ENCODE peak calls at places on chromosome 15, in seven cellular contexts. B is AG09309; F is CD4-positive, alpha-beta T cell; A is MM.1S; Z is fibroblast of the aortic adventitia; J is fibroblast of lung; V is kidney. Q is an unnamed sample.

GRCh38 chr15:43948691-43949325 is 122.0 kb downstream of the WDR76 start:
- DNase-seq in A (peak), J (no peak), Z (no peak), V (no peak), B (no peak), F (no peak), Q (no peak)

GRCh38 chr15:69604050-69604378 is 151.4 kb downstream of the RPLP1 start:
- DNase-seq in V (no peak), J (no peak), F (no peak), A (no peak), B (no peak), Z (no peak), Q (no peak)

GRCh38 chr15:101439285-101439919 is 50.1 kb downstream of the PCSK6 start:
- DNase-seq in F (no peak), B (no peak), Z (peak), J (peak), V (peak), A (no peak), Q (no peak)

GRCh38 chr15:70248116-70249025 is 150.7 kb upstream of the TLE3 start:
- DNase-seq in A (peak), Z (no peak), V (peak), B (no peak), F (no peak), J (no peak), Q (no peak)

GRCh38 chr15:81184188-81184587 is 12.5 kb upstream of the IL16 start:
- DNase-seq in V (no peak), F (no peak), A (no peak), J (peak), Z (no peak), B (peak), Q (no peak)

GRCh38 chr15:25706176-25706970 is 156.8 kb downstream of the ATP10A start:
- DNase-seq in A (no peak), Z (no peak), F (no peak), B (no peak), V (no peak), J (no peak), Q (no peak)

GRCh38 chr15:66224946-66225345 is 28.6 kb downstream of the MEGF11 start:
- DNase-seq in J (no peak), A (no peak), B (no peak), F (no peak), V (no peak), Z (no peak), Q (no peak)

GRCh38 chr15:65930134-65930533 is 60.8 kb downstream of the RAB11A start:
- DNase-seq in F (no peak), J (no peak), B (no peak), A (no peak), V (no peak), Z (no peak), Q (no peak)

GRCh38 chr15:29125382-29126207 is 144.0 kb downstream of the NSMCE3 start:
- DNase-seq in J (no peak), V (peak), A (no peak), Z (no peak), F (no peak), B (no peak), Q (no peak)

GRCh38 chr15:91555307-91555706 is 298.2 kb upstream of the SLCO3A1 start:
- DNase-seq in B (no peak), A (no peak), J (no peak), F (no peak), Z (no peak), V (no peak), Q (no peak)

GRCh38 chr15:93420050-93420452 is 331.0 kb upstream of the RGMA start:
- DNase-seq in Z (no peak), A (no peak), V (no peak), J (no peak), F (no peak), B (no peak), Q (peak)

GRCh38 chr15:99076555-99077308 is 28.1 kb upstream of the SYNM start:
- DNase-seq in V (no peak), B (peak), F (peak), Z (peak), J (peak), A (peak), Q (peak)

GRCh38 chr15:45200799-45201556 is 13.2 kb upstream of the SHF start:
- DNase-seq in F (peak), B (peak), Z (peak), A (peak), V (peak), J (peak), Q (peak)

GRCh38 chr15:29859981-29860745 is 37.9 kb upstream of the TJP1 start:
- DNase-seq in A (no peak), F (no peak), B (peak), V (no peak), Z (peak), J (peak), Q (peak)

GRCh38 chr15:78991476-78991875 is 46.6 kb upstream of the CTSH start:
- DNase-seq in A (no peak), V (no peak), Z (no peak), J (peak), B (no peak), F (no peak), Q (no peak)

GRCh38 chr15:45378913-45379262 is 544 bp upstream of the GATM start:
- DNase-seq in J (no peak), B (no peak), Z (peak), V (no peak), A (no peak), F (no peak), Q (no peak)

GRCh38 chr15:22887157-22887951 is 48.9 kb downstream of the NIPA2 start:
- DNase-seq in B (peak), A (no peak), F (no peak), Z (peak), V (no peak), J (peak), Q (peak)

GRCh38 chr15:67750371-67750770 is 74.9 kb upstream of the SKOR1 start:
- DNase-seq in V (no peak), F (no peak), B (no peak), J (no peak), Z (no peak), A (no peak), Q (peak)

GRCh38 chr15:29815000-29815704 is 7.1 kb downstream of the TJP1 start:
- DNase-seq in A (no peak), V (no peak), J (peak), B (no peak), Z (peak), F (no peak), Q (peak)

GRCh38 chr15:99755692-99756409 is 22.6 kb upstream of the LYSMD4 start:
- DNase-seq in J (peak), A (peak), F (peak), B (peak), V (no peak), Z (peak), Q (peak)

GRCh38 chr15:32671339-32672325 is 30.1 kb downstream of the SCG5 start:
- DNase-seq in Z (no peak), B (peak), F (no peak), J (no peak), A (no peak), V (no peak), Q (no peak)

GRCh38 chr15:31340047-31340446 is 13.4 kb downstream of the KLF13 start:
- DNase-seq in J (no peak), Z (no peak), V (no peak), A (no peak), B (no peak), F (no peak), Q (no peak)

GRCh38 chr15:27686376-27686775 is 412.7 kb downstream of the OCA2 start:
- DNase-seq in F (no peak), V (no peak), B (no peak), A (no peak), Z (no peak), J (peak), Q (no peak)

GRCh38 chr15:72358532-72359180 is 17.2 kb downstream of the HEXA start:
- DNase-seq in V (peak), B (peak), Z (peak), A (no peak), J (peak), F (no peak), Q (peak)

GRCh38 chr15:49225572-49226281 is 55.7 kb downstream of the GALK2 start:
- DNase-seq in A (no peak), V (no peak), B (no peak), F (no peak), J (peak), Z (peak), Q (peak)
- TF ChIP-seq CTCF in A (peak), V (peak), B (no peak), F (no peak), J (no peak), Z (no peak), Q (no peak)

GRCh38 chr15:86624261-86625036 is 544.8 kb downstream of the AGBL1 start:
- DNase-seq in V (peak), Z (peak), B (peak), A (peak), J (peak), F (peak), Q (peak)
- TF ChIP-seq CTCF in V (peak), Z (peak), B (peak), A (peak), J (peak), F (no peak), Q (peak)

DNA sequence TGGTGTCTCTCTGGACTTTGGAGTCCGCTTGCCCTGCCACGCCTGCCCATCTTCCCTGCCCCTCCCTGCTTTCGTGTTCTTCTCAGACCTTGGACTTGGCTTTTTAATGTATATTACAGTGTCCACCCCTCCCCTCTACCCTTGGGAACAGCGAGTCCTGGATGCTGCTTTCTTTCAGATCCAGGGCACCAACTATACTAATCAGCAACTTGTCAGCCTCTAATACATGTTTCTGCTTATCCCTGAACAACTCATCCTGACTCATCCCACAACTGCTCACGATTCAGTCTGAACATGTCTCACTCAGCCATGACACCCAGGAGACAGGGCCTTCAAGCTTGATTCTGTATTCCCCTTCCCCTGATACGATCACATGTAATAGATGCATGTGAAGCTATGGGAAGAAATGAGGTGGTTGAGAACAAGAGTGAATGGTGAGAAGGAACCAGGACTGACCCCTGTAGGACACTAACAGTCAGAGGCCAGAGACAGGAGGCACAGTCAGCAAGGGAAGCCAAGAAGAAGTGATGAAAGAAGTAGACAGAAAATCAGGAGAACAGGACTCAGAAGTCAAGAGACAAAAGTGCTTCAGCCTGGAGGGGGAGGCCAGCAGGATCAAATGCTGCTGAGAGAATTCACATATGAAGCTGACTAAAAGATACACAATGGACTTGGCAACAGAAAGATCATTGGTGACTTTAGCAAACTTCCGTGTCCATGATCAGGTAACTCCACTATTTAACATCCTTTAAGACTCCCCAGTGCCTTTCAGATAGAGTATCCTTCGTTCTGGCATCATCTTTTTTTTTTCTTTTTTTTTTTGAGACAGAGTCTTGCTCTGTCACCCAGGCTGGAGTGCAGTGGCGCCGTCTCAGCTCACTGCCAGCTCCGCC is 35.4 kb downstream of the BCL2L10 start:
- DNase-seq in A (no peak), F (no peak), Z (peak), B (no peak), V (no peak), J (peak), Q (peak)
- TF ChIP-seq CTCF in A (no peak), F (no peak), Z (peak), B (peak), V (no peak), J (peak), Q (no peak)

GRCh38 chr15:37678124-37678523 is 256.3 kb upstream of the TMCO5A start:
- DNase-seq in F (no peak), J (no peak), A (no peak), Z (no peak), B (no peak), V (no peak), Q (no peak)

GRCh38 chr15:37679627-37680026 is 254.8 kb upstream of the TMCO5A start:
- DNase-seq in J (no peak), A (peak), Z (no peak), F (no peak), B (no peak), V (no peak), Q (no peak)

DNA sequence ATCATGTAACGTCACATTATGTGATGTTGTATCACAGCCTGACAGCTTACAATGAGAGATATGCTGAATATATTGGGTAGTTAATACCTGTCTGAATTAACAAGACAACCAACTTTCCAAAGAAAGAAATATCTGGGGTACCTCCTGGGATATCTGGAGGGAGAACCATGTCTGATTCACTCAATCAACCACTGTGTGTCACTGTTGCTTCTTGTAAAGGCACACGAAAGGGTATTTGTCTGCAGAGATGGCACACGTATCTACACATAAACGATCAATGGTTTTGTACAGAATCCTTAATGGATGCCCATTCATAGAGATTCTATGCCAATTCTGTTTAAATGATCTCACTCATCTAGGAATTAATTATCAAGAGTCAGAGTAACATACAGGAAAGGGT is 252.1 kb upstream of the TMCO5A start:
- DNase-seq in F (no peak), Z (peak), V (no peak), A (no peak), J (peak), B (no peak), Q (peak)
- TF ChIP-seq CTCF in F (no peak), Z (peak), V (peak), A (peak), J (peak), B (peak), Q (no peak)

Q was measured in MCF 10A.